ENCODE peak calls at places on chromosome 2, in four cellular contexts. X is activated T-helper 1 cell treated with Interleukin-2 at 50 U/mL for 16 hours, O is NCI-H226, A is heart right ventricle. E is an unnamed sample.

GRCh38 chr2:241686322-241686648 is 330 bp downstream of the DTYMK start:
- DNase-seq in X (no peak), O (no peak), A (no peak), E (no peak)

GRCh38 chr2:69086466-69086865 is 73.5 kb downstream of the ANTXR1 start:
- DNase-seq in X (no peak), O (no peak), A (no peak), E (peak; percentile 3)

GRCh38 chr2:101630224-101630949 is 67.1 kb upstream of the MAP4K4 start:
- DNase-seq in X (no peak), O (peak; percentile 88), A (no peak), E (no peak)

GRCh38 chr2:189302274-189302948 is 122.8 kb upstream of the COL5A2 start:
- DNase-seq in X (no peak), O (peak; percentile 20), A (no peak), E (no peak)

GRCh38 chr2:51718881-51719280 is 686.9 kb upstream of the NRXN1 start:
- DNase-seq in X (no peak), O (no peak), A (no peak), E (no peak)

GRCh38 chr2:12548906-12549305 is 167.8 kb upstream of the TRIB2 start:
- DNase-seq in X (no peak), O (no peak), A (no peak), E (no peak)

GRCh38 chr2:74379851-74380789 is at the start of gene DCTN1:
- DNase-seq in X (no peak), O (peak; percentile 24), A (peak; percentile 55), E (peak; percentile 71)

GRCh38 chr2:98327776-98328175 is 18.5 kb upstream of the CNGA3 start:
- DNase-seq in X (no peak), O (no peak), A (no peak), E (no peak)

GRCh38 chr2:37843554-37843953 is 81.5 kb upstream of the RMDN2 start:
- DNase-seq in X (no peak), O (no peak), A (no peak), E (peak; percentile 33)

GRCh38 chr2:127416486-127417001 is 1.7 kb upstream of the PROC start:
- DNase-seq in X (no peak), O (no peak), A (no peak), E (no peak)

GRCh38 chr2:61177727-61178549 is 15.9 kb downstream of the C2orf74 start:
- DNase-seq in X (peak; percentile 20), O (no peak), A (peak; percentile 44), E (peak; percentile 59)

GRCh38 chr2:239158641-239159475 is 242.0 kb downstream of the HDAC4 start:
- DNase-seq in X (no peak), O (no peak), A (no peak), E (no peak)

GRCh38 chr2:38462121-38462634 is 85.1 kb upstream of the ATL2 start:
- DNase-seq in X (no peak), O (peak; percentile 97), A (no peak), E (no peak)

GRCh38 chr2:172995323-172996244 is 80.1 kb upstream of the MAP3K20 start:
- DNase-seq in X (no peak), O (peak; percentile 88), A (peak; percentile 40), E (peak; percentile 42)

GRCh38 chr2:131122496-131122895 is 17.4 kb downstream of the PLEKHB2 start:
- DNase-seq in X (no peak), O (no peak), A (no peak), E (no peak)

GRCh38 chr2:96143231-96143847 is 1.9 kb downstream of the DUSP2 start:
- DNase-seq in X (no peak), O (no peak), A (no peak), E (no peak)

GRCh38 chr2:65605427-65606058 is 173.1 kb upstream of the SPRED2 start:
- DNase-seq in X (no peak), O (no peak), A (no peak), E (no peak)

GRCh38 chr2:194826241-194826640 is 830.8 kb upstream of the SLC39A10 start:
- DNase-seq in X (no peak), O (peak; percentile 28), A (no peak), E (no peak)

GRCh38 chr2:144198116-144198515 is 321.8 kb downstream of the ZEB2 start:
- DNase-seq in X (no peak), O (peak; percentile 60), A (no peak), E (peak; percentile 24)

GRCh38 chr2:204604061-204604460 is 58.8 kb downstream of the PARD3B start:
- DNase-seq in X (no peak), O (no peak), A (no peak), E (no peak)

GRCh38 chr2:119629323-119629825 is 49.6 kb upstream of the TMEM177 start:
- DNase-seq in X (no peak), O (no peak), A (no peak), E (peak; percentile 14)

GRCh38 chr2:137806102-137806805 is 158.0 kb upstream of the HNMT start:
- DNase-seq in X (no peak), O (no peak), A (no peak), E (no peak)

GRCh38 chr2:67567866-67568265 is 170.7 kb downstream of the ETAA1 start:
- DNase-seq in X (no peak), O (peak; percentile 43), A (no peak), E (no peak)

GRCh38 chr2:121236101-121236640 is 48.8 kb downstream of the TFCP2L1 start:
- DNase-seq in X (no peak), O (no peak), A (no peak), E (no peak)

GRCh38 chr2:42743667-42744005 is 20.3 kb downstream of the OXER1 start:
- DNase-seq in X (no peak), O (no peak), A (no peak), E (no peak)

GRCh38 chr2:161095314-161095713 is 64.9 kb upstream of the TANK start:
- DNase-seq in X (no peak), O (no peak), A (no peak), E (no peak)

GRCh38 chr2:144361742-144362141 is 158.2 kb downstream of the ZEB2 start:
- DNase-seq in X (no peak), O (no peak), A (no peak), E (no peak)

GRCh38 chr2:232980683-232981082 is 32.4 kb downstream of the NGEF start:
- DNase-seq in X (no peak), O (peak; percentile 60), A (no peak), E (no peak)

E was measured in GM23338.